ENCODE peak calls at places on chromosomes 16 and 17, in nine cellular contexts. W is Peyer's patch; U is CD4-positive, alpha-beta T cell; B is tibial nerve; I is sigmoid colon; P is heart right ventricle; D is type B pancreatic cell; J is SK-N-SH; N is lung. M is an unnamed sample.

GRCh38 chr16:79599837-79600635 is 501 bp downstream of the MAF start:
- DNase-seq in W (peak), U (peak), B (no peak), I (peak), P (peak), D (peak), J (peak), N (no peak), M (peak)

GRCh38 chr17:38579934-38580333 is 25.8 kb downstream of the SRCIN1 start:
- DNase-seq in W (no peak), U (no peak), B (no peak), I (no peak), P (no peak), D (no peak), J (peak), N (no peak), M (no peak)

GRCh38 chr17:50260501-50260911 is 13.8 kb upstream of the TMEM92 start:
- DNase-seq in W (peak), U (no peak), B (no peak), I (no peak), P (no peak), D (no peak), J (peak), N (no peak), M (no peak)

GRCh38 chr16:25707982-25708583 is 16.3 kb downstream of the HS3ST4 start:
- DNase-seq in W (peak), U (no peak), B (no peak), I (no peak), P (no peak), D (no peak), J (peak), N (no peak), M (no peak)

GRCh38 chr17:4914009-4914408 is 11.1 kb upstream of the CHRNE start:
- DNase-seq in W (no peak), U (no peak), B (no peak), I (no peak), P (no peak), D (no peak), J (no peak), N (no peak), M (no peak)

GRCh38 chr16:85123891-85124635 is 11.8 kb upstream of the CIBAR2 start:
- DNase-seq in W (no peak), U (no peak), B (no peak), I (peak), P (peak), D (no peak), J (no peak), N (peak), M (no peak)

GRCh38 chr17:18120461-18121053 is 12.0 kb downstream of the MYO15A start:
- DNase-seq in W (no peak), U (no peak), B (no peak), I (no peak), P (no peak), D (no peak), J (no peak), N (no peak), M (no peak)

GRCh38 chr16:21169249-21169981 is 10.9 kb downstream of the LDAF1 start:
- DNase-seq in W (no peak), U (no peak), B (no peak), I (no peak), P (no peak), D (no peak), J (no peak), N (no peak), M (no peak)

GRCh38 chr16:85309656-85310587 is 197.7 kb upstream of the CIBAR2 start:
- DNase-seq in W (peak), U (no peak), B (peak), I (peak), P (peak), D (no peak), J (peak), N (no peak), M (peak)

GRCh38 chr17:7782237-7782636 is 51.8 kb upstream of the KDM6B start:
- DNase-seq in W (no peak), U (no peak), B (no peak), I (no peak), P (no peak), D (no peak), J (no peak), N (no peak), M (no peak)

GRCh38 chr17:1724351-1724868 is at the start of gene WDR81:
- DNase-seq in W (peak), U (peak), B (peak), I (peak), P (peak), D (peak), J (peak), N (peak), M (peak)

GRCh38 chr16:24771779-24772157 is 42.3 kb downstream of the TNRC6A start:
- DNase-seq in W (no peak), U (no peak), B (no peak), I (no peak), P (no peak), D (no peak), J (no peak), N (no peak), M (no peak)

GRCh38 chr17:3893003-3893719 is at the start of gene CAMKK1:
- DNase-seq in W (peak), U (peak), B (peak), I (peak), P (peak), D (peak), J (peak), N (peak), M (peak)

GRCh38 chr16:77387810-77388209 is 47.0 kb downstream of the ADAMTS18 start:
- DNase-seq in W (no peak), U (no peak), B (no peak), I (no peak), P (no peak), D (no peak), J (no peak), N (no peak), M (no peak)

GRCh38 chr17:60087882-60088669 is 9.4 kb upstream of the HEATR6 start:
- DNase-seq in W (no peak), U (no peak), B (no peak), I (no peak), P (no peak), D (no peak), J (no peak), N (no peak), M (no peak)

GRCh38 chr17:49633762-49634486 is 44.0 kb downstream of the SPOP start:
- DNase-seq in W (no peak), U (no peak), B (no peak), I (no peak), P (no peak), D (no peak), J (no peak), N (no peak), M (no peak)

GRCh38 chr16:24516900-24517669 is 22.3 kb upstream of the RBBP6 start:
- DNase-seq in W (peak), U (peak), B (peak), I (peak), P (peak), D (peak), J (peak), N (peak), M (peak)

GRCh38 chr17:68801564-68801963 is 153.6 kb downstream of the ABCA8 start:
- DNase-seq in W (no peak), U (no peak), B (no peak), I (no peak), P (no peak), D (no peak), J (no peak), N (no peak), M (no peak)

GRCh38 chr16:29007865-29008593 is 23.2 kb downstream of the LAT start:
- DNase-seq in W (peak), U (peak), B (no peak), I (no peak), P (no peak), D (no peak), J (no peak), N (no peak), M (no peak)

GRCh38 chr17:39700148-39700987 is 504 bp downstream of the ERBB2 start:
- DNase-seq in W (no peak), U (no peak), B (no peak), I (no peak), P (no peak), D (peak), J (no peak), N (no peak), M (no peak)

GRCh38 chr16:2244301-2244700 is 7.1 kb downstream of the ECI1 start:
- DNase-seq in W (no peak), U (no peak), B (no peak), I (no peak), P (no peak), D (no peak), J (peak), N (no peak), M (no peak)

GRCh38 chr16:56281256-56281805 is 90.0 kb downstream of the GNAO1 start:
- DNase-seq in W (no peak), U (no peak), B (no peak), I (no peak), P (no peak), D (no peak), J (peak), N (no peak), M (no peak)

GRCh38 chr17:1684307-1685189 is at the start of gene PRPF8:
- DNase-seq in W (peak), U (peak), B (peak), I (peak), P (peak), D (peak), J (peak), N (peak), M (peak)

GRCh38 chr17:80465316-80465974 is 11.0 kb downstream of the NPTX1 start:
- DNase-seq in W (no peak), U (no peak), B (no peak), I (no peak), P (no peak), D (no peak), J (no peak), N (no peak), M (no peak)

GRCh38 chr16:23505942-23506605 is 4.2 kb downstream of the GGA2 start:
- DNase-seq in W (no peak), U (no peak), B (no peak), I (no peak), P (no peak), D (no peak), J (no peak), N (no peak), M (no peak)

GRCh38 chr17:78127240-78127887 is 1.2 kb downstream of the TMC6 start:
- DNase-seq in W (peak), U (peak), B (peak), I (peak), P (peak), D (no peak), J (peak), N (peak), M (peak)

GRCh38 chr16:57578521-57579360 is 36.3 kb downstream of the ADGRG5 start:
- DNase-seq in W (no peak), U (no peak), B (no peak), I (no peak), P (no peak), D (peak), J (no peak), N (no peak), M (no peak)

GRCh38 chr16:88936008-88936912 is 40.7 kb downstream of the CBFA2T3 start:
- DNase-seq in W (peak), U (no peak), B (peak), I (peak), P (peak), D (no peak), J (no peak), N (no peak), M (no peak)

GRCh38 chr17:42797067-42798007 is 1.2 kb downstream of the COA3 start:
- DNase-seq in W (peak), U (no peak), B (no peak), I (no peak), P (no peak), D (no peak), J (no peak), N (no peak), M (no peak)

GRCh38 chr17:56319531-56319930 is 166.3 kb downstream of the ANKFN1 start:
- DNase-seq in W (no peak), U (no peak), B (no peak), I (no peak), P (no peak), D (no peak), J (peak), N (no peak), M (no peak)

GRCh38 chr16:17457513-17457912 is 13.2 kb downstream of the XYLT1 start:
- DNase-seq in W (no peak), U (no peak), B (no peak), I (no peak), P (no peak), D (no peak), J (no peak), N (no peak), M (no peak)

GRCh38 chr17:63835167-63835720 is 7.2 kb downstream of the SMARCD2 start:
- DNase-seq in W (no peak), U (no peak), B (no peak), I (peak), P (no peak), D (no peak), J (no peak), N (no peak), M (no peak)

GRCh38 chr16:5900046-5900445 is 802.5 kb upstream of the EEF2KMT start:
- DNase-seq in W (no peak), U (no peak), B (no peak), I (no peak), P (no peak), D (no peak), J (no peak), N (no peak), M (no peak)

GRCh38 chr17:79047291-79047920 is 23.4 kb downstream of the C1QTNF1 start:
- DNase-seq in W (no peak), U (no peak), B (no peak), I (peak), P (no peak), D (no peak), J (no peak), N (no peak), M (no peak)

GRCh38 chr17:17157041-17157440 is 49.1 kb downstream of the PLD6 start:
- DNase-seq in W (no peak), U (no peak), B (no peak), I (no peak), P (no peak), D (no peak), J (no peak), N (no peak), M (no peak)

GRCh38 chr17:42989146-42989545 is 8.8 kb downstream of the RUNDC1 start:
- DNase-seq in W (no peak), U (no peak), B (no peak), I (no peak), P (no peak), D (no peak), J (no peak), N (no peak), M (no peak)

GRCh38 chr17:41322903-41323895 is 7.7 kb upstream of the KRTAP17-1 start:
- DNase-seq in W (no peak), U (no peak), B (no peak), I (no peak), P (no peak), D (no peak), J (no peak), N (no peak), M (no peak)

GRCh38 chr17:41325126-41325525 is 9.6 kb upstream of the KRTAP17-1 start:
- DNase-seq in W (peak), U (no peak), B (no peak), I (no peak), P (no peak), D (no peak), J (no peak), N (no peak), M (no peak)

GRCh38 chr17:41326173-41327145 is 10.9 kb upstream of the KRTAP17-1 start:
- DNase-seq in W (no peak), U (no peak), B (no peak), I (no peak), P (no peak), D (no peak), J (no peak), N (no peak), M (no peak)

GRCh38 chr17:41325611-41326010 is 10.1 kb upstream of the KRTAP17-1 start:
- DNase-seq in W (no peak), U (no peak), B (no peak), I (no peak), P (no peak), D (no peak), J (no peak), N (no peak), M (no peak)

DNA sequence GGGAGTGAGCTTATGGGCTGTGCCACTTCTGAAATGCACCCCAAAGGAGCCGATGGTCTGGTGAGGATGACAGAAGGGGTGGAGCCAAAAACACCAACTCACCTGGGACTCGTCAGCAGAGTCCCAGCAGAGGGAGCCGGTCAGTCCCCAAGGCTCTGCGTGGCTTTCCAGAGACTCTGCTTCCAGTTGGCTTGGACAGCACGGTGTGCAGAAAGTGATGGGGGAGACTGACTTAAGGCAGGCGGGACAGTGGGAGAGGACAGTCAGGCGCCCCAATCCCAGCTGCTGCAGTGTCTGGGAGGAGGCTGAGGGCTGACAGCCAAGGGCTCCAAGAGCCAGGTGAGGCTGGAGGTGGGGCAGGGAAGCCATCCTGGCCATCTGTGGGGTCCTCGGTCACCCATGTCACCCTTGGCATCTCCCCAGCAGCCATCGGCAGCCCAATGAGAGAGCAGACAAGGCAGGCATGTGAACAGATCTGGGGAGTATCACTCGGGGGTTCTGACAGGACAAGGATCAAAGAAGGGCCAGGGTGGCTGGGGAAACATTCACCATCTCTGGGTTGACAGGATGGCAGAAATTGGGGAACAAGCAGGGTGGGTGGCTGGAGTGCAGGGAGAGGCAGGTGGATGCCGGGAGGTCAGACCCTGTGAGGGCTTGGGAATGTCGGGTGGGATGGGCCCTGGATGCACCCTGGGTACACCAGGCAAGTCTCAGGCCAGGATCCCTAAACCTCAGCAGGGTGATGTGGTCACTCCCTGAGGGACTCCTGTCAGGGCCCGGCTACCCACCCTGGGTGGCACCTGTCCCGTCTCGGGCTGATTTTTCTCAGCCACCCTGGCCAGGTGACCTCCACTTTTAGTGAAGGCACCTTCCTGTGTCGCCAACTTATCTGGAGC is 8.9 kb upstream of the KRTAP17-1 start:
- DNase-seq in W (peak), U (no peak), B (no peak), I (no peak), P (no peak), D (no peak), J (no peak), N (no peak), M (no peak)
- TF ChIP-seq CTCF in W (peak), U (peak), B (no peak), I (no peak), P (no peak), D (peak), J (peak), N (no peak), M (no peak)

DNA sequence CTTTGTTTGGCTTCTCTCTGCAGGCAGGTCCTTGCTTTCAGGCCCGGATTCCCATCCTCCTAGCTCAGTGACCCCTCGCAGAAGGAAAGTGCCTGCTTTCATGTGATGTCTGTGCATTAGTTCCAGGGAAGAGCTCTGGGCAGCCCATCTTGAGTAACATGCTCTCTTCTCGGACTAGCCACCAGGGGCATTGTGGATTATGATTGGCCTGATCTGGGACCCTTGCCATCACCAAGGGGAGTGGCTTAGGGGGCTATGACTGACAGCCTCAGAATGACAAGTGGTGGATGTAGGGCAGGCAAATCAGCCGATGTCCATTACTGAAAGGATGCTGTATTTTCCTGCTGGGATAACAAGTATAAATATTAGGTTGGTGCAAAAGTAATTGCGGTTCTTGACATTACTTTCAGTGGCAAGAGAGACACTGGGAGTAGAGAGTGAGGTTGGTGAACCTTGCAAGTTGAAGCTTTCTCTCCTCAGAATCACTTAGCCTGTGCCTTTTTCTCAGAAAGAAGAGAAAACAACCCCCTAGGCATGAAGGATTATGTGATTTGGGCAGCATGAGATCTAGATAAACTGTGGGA is 71.5 kb upstream of the MPHOSPH6 start:
- DNase-seq in W (no peak), U (no peak), B (no peak), I (no peak), P (no peak), D (no peak), J (no peak), N (no peak), M (no peak)
- TF ChIP-seq CTCF in W (no peak), U (no peak), B (no peak), I (no peak), P (no peak), D (no peak), J (no peak), N (no peak), M (no peak)

DNA sequence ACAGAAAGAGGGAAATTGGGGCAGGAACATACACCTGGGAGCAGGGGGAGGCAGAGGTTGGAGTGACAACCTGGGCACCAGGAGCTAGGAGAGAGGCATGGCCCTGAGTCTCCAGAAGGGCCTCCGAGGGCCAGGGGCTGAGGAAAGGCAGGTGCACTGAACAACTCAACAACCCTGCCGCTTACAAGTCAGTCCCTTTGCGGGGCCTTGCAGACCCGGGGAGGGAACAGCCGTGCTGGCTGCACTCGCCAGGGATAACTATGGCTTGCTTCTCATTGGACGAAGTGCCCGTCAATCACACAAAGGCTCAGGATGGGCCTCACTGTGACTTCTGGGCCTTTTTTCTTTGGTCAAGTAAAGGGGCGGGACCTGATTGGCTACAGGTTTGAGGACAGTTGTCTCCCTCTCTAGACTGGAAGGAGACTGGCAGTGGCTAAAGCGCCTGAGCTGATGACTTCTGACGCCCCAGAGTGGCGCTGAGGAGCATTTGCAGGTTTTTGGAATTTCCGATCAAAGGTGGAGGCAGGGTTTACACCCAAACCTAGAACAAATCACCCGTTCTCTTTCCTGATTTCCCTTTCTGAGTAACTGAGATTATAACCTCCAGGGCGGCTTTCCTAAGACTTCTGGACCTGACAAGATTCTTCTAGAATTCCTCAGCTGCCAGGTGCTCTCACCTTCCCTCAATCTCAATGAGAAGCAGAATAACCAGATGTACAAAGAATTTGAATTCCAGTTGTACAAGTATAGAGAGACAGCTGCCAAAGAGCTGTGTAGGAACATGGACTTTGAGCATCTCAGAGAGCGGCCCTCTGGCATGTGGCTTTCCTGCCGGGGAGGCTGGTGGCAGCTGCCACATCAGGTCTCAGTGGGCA is 27.6 kb upstream of the ST6GALNAC2 start:
- DNase-seq in W (no peak), U (no peak), B (no peak), I (no peak), P (no peak), D (no peak), J (no peak), N (no peak), M (no peak)
- TF ChIP-seq CTCF in W (no peak), U (no peak), B (no peak), I (no peak), P (no peak), D (no peak), J (no peak), N (no peak), M (no peak)

GRCh38 chr17:48068491-48068961 is 20.4 kb downstream of the NFE2L1 start:
- DNase-seq in W (peak), U (no peak), B (no peak), I (peak), P (no peak), D (no peak), J (no peak), N (no peak), M (no peak)
- TF ChIP-seq CTCF in W (peak), U (no peak), B (no peak), I (peak), P (no peak), D (peak), J (peak), N (no peak), M (no peak)

M was measured in activated B cell treated with CpG ODN at 0.5 μM for 24 hours.